ENCODE peak calls at places on chromosomes 1 and 21, in five cellular contexts. X is SK-N-SH, F is right lobe of liver, S is brain microvascular endothelial cell, N is left lung. G is an unnamed sample.

GRCh38 chr1:27491748-27492700 is 2.1 kb upstream of the WASF2 start:
- DNase-seq in X (no peak), S (no peak), F (no peak), N (peak), G (peak)

GRCh38 chr1:7383671-7384070 is 387.4 kb upstream of the VAMP3 start:
- DNase-seq in X (no peak), F (no peak), S (no peak), N (no peak), G (peak)

GRCh38 chr1:226901421-226901820 is 31.0 kb downstream of the PSEN2 start:
- DNase-seq in X (no peak), N (no peak), F (no peak), S (no peak), G (no peak)

GRCh38 chr1:58919226-58919985 is 135.6 kb upstream of the JUN start:
- DNase-seq in X (no peak), N (no peak), S (no peak), F (no peak), G (no peak)

GRCh38 chr1:244836598-244836997 is 1.1 kb downstream of the COX20 start:
- DNase-seq in F (no peak), X (no peak), S (no peak), N (no peak), G (no peak)

GRCh38 chr1:174079796-174080195 is 57.6 kb upstream of the RC3H1 start:
- DNase-seq in S (no peak), F (no peak), X (no peak), N (no peak), G (no peak)

GRCh38 chr1:230643887-230644286 is 1.6 kb downstream of the COG2 start:
- DNase-seq in N (no peak), X (no peak), F (no peak), S (peak), G (no peak)

GRCh38 chr1:58909162-58909560 is 125.3 kb upstream of the JUN start:
- DNase-seq in S (no peak), F (no peak), X (no peak), N (no peak), G (no peak)

GRCh38 chr1:47468759-47469404 is 31.0 kb downstream of the FOXD2 start:
- DNase-seq in S (no peak), N (no peak), X (no peak), F (no peak), G (no peak)

GRCh38 chr1:161989108-161989507 is 34.6 kb downstream of the OLFML2B start:
- DNase-seq in N (no peak), S (no peak), X (no peak), F (no peak), G (no peak)

GRCh38 chr1:41152622-41153044 is 89.5 kb downstream of the SCMH1 start:
- DNase-seq in N (no peak), S (peak), F (no peak), X (no peak), G (peak)

GRCh38 chr21:36859744-36860501 is 106.5 kb downstream of the HLCS start:
- DNase-seq in S (peak), F (peak), N (peak), X (peak), G (peak)

GRCh38 chr21:38236232-38236631 is 20.6 kb upstream of the KCNJ15 start:
- DNase-seq in N (no peak), X (no peak), F (no peak), S (peak), G (no peak)

GRCh38 chr1:47918257-47918867 is 78.8 kb downstream of the TRABD2B start:
- DNase-seq in S (no peak), X (peak), N (no peak), F (peak), G (no peak)

GRCh38 chr1:205440476-205441317 is 15.1 kb downstream of the BLACAT1 start:
- DNase-seq in F (no peak), S (peak), X (no peak), N (peak), G (peak)

GRCh38 chr1:202959276-202959620 is 1.1 kb upstream of the ADIPOR1 start:
- DNase-seq in X (no peak), F (no peak), N (no peak), S (peak), G (no peak)

GRCh38 chr21:21631961-21632360 is 633.8 kb downstream of the NCAM2 start:
- DNase-seq in S (no peak), F (no peak), N (no peak), X (no peak), G (no peak)

GRCh38 chr1:7572654-7573152 is 198.4 kb upstream of the VAMP3 start:
- DNase-seq in F (peak), X (peak), N (peak), S (no peak), G (no peak)

GRCh38 chr1:99579691-99580171 is 66.2 kb upstream of the PALMD start:
- DNase-seq in F (no peak), S (no peak), N (no peak), X (no peak), G (no peak)

GRCh38 chr1:89659322-89660061 is 26.6 kb downstream of the LRRC8C start:
- DNase-seq in F (no peak), S (no peak), X (no peak), N (no peak), G (no peak)
- H3K27ac ChIP-seq in F (no peak), S (no peak), X (no peak), N (no peak), G (no peak)

GRCh38 chr1:212601524-212601923 is 7.0 kb upstream of the ATF3 start:
- DNase-seq in F (no peak), N (no peak), S (no peak), X (no peak), G (no peak)
- TF ChIP-seq CTCF in F (no peak), N (no peak), S (no peak), X (no peak), G (no peak)

GRCh38 chr21:35484032-35484431 is 434.9 kb upstream of the RUNX1 start:
- DNase-seq in N (no peak), S (no peak), X (no peak), F (no peak), G (no peak)
- H3K27ac ChIP-seq in N (no peak), S (no peak), X (no peak), F (no peak), G (no peak)

GRCh38 chr1:38776466-38776865 is 83.1 kb downstream of the RRAGC start:
- DNase-seq in N (no peak), S (no peak), F (no peak), X (no peak), G (no peak)
- TF ChIP-seq CTCF in N (no peak), S (no peak), F (no peak), X (no peak), G (no peak)

GRCh38 chr1:178551940-178552339 is 39.0 kb downstream of the TEX35 start:
- DNase-seq in X (no peak), F (no peak), S (no peak), N (no peak), G (no peak)
- H3K27ac ChIP-seq in X (no peak), F (peak), S (no peak), N (no peak), G (no peak)

GRCh38 chr1:4655674-4656532 is 1.5 kb downstream of the AJAP1 start:
- DNase-seq in X (peak), S (peak), F (peak), N (no peak), G (no peak)
- TF ChIP-seq CTCF in X (peak), S (peak), F (peak), N (peak), G (peak)

GRCh38 chr1:55443175-55443933 is 228.2 kb upstream of the USP24 start:
- DNase-seq in S (peak), X (no peak), F (peak), N (peak), G (peak)

GRCh38 chr1:55447488-55447887 is 232.3 kb upstream of the USP24 start:
- DNase-seq in F (no peak), X (no peak), N (no peak), S (no peak), G (no peak)

GRCh38 chr1:55445416-55445815 is 230.3 kb upstream of the USP24 start:
- DNase-seq in F (no peak), S (no peak), N (no peak), X (no peak), G (no peak)

GRCh38 chr1:55446351-55446750 is 231.2 kb upstream of the USP24 start:
- DNase-seq in X (no peak), N (no peak), S (peak), F (no peak), G (no peak)

GRCh38 chr1:55444660-55445059 is 229.5 kb upstream of the USP24 start:
- DNase-seq in S (no peak), F (no peak), N (no peak), X (no peak), G (no peak)
- H3K27ac ChIP-seq in S (no peak), F (no peak), N (no peak), X (no peak), G (peak)

GRCh38 chr1:176119549-176119948 is 87.5 kb downstream of the COP1 start:
- DNase-seq in X (no peak), N (no peak), S (no peak), F (no peak), G (no peak)
- TF ChIP-seq CTCF in X (peak), N (no peak), S (peak), F (peak), G (no peak)

DNA sequence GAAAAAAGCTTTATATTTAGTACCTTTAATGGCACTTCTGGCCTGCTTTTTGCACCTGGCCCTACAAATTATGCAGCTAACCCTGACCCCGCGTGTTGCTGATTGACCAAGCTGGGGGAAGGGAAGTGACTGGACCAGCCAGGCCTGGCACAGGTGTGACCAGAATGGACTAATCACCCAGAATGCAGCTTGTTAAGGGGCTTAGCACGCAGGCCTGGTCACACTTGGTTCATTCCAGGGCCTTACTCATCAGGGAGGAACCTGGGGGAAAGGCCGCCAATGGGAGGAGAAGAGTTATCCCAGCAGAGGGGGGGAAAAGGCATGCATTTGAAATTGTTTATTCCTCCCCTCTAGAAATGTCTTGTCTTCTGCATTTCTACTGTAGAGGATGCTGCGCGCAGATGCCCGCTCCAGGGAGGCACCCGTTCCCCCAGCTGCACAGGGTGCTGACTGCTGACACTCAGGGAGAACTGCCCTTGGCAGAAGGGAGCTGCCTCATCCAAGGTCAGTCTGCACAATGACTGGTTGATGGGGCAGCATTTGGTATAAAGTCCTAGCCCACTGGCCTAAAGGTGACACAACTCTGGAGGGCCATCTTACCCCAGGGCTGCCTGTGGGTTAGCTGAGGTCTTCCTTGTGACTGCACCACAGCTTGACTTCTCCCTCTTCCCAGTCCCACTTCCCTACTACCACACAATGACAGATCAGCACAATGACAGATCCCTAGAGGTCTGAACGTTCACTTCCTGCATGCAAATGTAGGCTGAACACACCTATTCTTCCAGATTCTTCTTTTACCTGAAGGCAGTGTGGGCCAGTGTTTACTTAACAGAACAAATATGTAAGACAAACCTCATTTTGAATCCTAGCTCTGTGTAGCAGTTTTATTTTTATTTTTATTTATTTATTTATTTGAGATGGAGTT is 29.0 kb downstream of the DHCR24 start:
- DNase-seq in N (no peak), X (no peak), S (peak), F (peak), G (peak)
- H3K27ac ChIP-seq in N (no peak), X (no peak), S (peak), F (no peak), G (no peak)